ENCODE peak calls at places on chromosomes 4 and X, in six cellular contexts. P is tibial artery, V is fibroblast of lung, G is prostate gland, E is lower lobe of right lung, A is upper lobe of left lung. X is an unnamed sample.

GRCh38 chr4:155787113-155787710 is 28.4 kb downstream of the GUCY1B1 start:
- DNase-seq in P (no peak), G (peak; percentile 28), A (no peak), E (no peak), V (peak; percentile 80), X (no peak)

GRCh38 chr4:90211174-90211573 is 84.0 kb downstream of the CCSER1 start:
- DNase-seq in A (no peak), G (no peak), E (no peak), P (no peak), V (no peak), X (no peak)

GRCh38 chrX:129706395-129707072 is 32.2 kb upstream of the XPNPEP2 start:
- DNase-seq in V (peak; percentile 5), P (peak; percentile 41), E (no peak), G (no peak), A (peak; percentile 28), X (peak; percentile 36)

GRCh38 chrX:34734383-34734782 is 77.3 kb upstream of the TMEM47 start:
- DNase-seq in P (no peak), A (no peak), E (no peak), V (peak; percentile 48), G (no peak), X (no peak)

GRCh38 chr4:80876810-80877209 is 153.7 kb upstream of the BMP3 start:
- DNase-seq in E (no peak), A (no peak), G (no peak), P (no peak), V (no peak), X (no peak)

GRCh38 chr4:186104114-186104894 is at the start of gene FAM149A:
- DNase-seq in G (peak; percentile 64), V (peak; percentile 1), E (peak; percentile 86), A (peak; percentile 90), P (peak; percentile 38), X (peak; percentile 11)

GRCh38 chr4:85812776-85813175 is 337.8 kb downstream of the ARHGAP24 start:
- DNase-seq in V (no peak), P (no peak), G (no peak), E (no peak), A (no peak), X (no peak)

GRCh38 chrX:140507223-140507981 is 2.5 kb upstream of the SOX3 start:
- DNase-seq in G (no peak), A (peak; percentile 56), V (no peak), P (no peak), E (no peak), X (no peak)

GRCh38 chr4:38469410-38469809 is 194.6 kb upstream of the KLF3 start:
- DNase-seq in V (no peak), G (no peak), A (peak; percentile 20), P (no peak), E (no peak), X (no peak)

GRCh38 chr4:158914178-158914577 is 145.4 kb downstream of the FNIP2 start:
- DNase-seq in G (no peak), E (no peak), P (no peak), V (peak; percentile 74), A (no peak), X (no peak)

GRCh38 chr4:158314756-158315487 is 104.6 kb downstream of the TMEM144 start:
- DNase-seq in G (no peak), E (no peak), A (no peak), V (peak; percentile 99), P (no peak), X (no peak)

GRCh38 chr4:16259531-16260246 is 33.4 kb upstream of the TAPT1 start:
- DNase-seq in P (no peak), V (peak; percentile 70), A (no peak), G (no peak), E (no peak), X (no peak)

GRCh38 chrX:1108451-1109445 is 103.7 kb downstream of the CRLF2 start:
- DNase-seq in G (no peak), E (no peak), P (no peak), V (no peak), A (no peak), X (no peak)

GRCh38 chrX:33204889-33205288 is 6.5 kb downstream of the DMD start:
- DNase-seq in E (no peak), P (no peak), G (no peak), A (no peak), V (peak; percentile 77), X (peak; percentile 3)

GRCh38 chr4:3690576-3691152 is 75.5 kb upstream of the ADRA2C start:
- DNase-seq in A (peak; percentile 72), G (no peak), E (peak; percentile 42), P (no peak), V (no peak), X (no peak)

GRCh38 chr4:75686346-75686745 is 13.1 kb upstream of the G3BP2 start:
- DNase-seq in V (no peak), E (no peak), P (no peak), G (no peak), A (no peak), X (no peak)

GRCh38 chr4:151942971-151943370 is 182.2 kb upstream of the GATB start:
- DNase-seq in G (no peak), A (no peak), V (no peak), E (no peak), P (no peak), X (no peak)

GRCh38 chr4:98311656-98312055 is 50.5 kb downstream of the RAP1GDS1 start:
- DNase-seq in G (no peak), A (no peak), P (no peak), V (no peak), E (no peak), X (no peak)

GRCh38 chrX:78839711-78840110 is 92.2 kb downstream of the LPAR4 start:
- DNase-seq in P (no peak), E (no peak), V (no peak), G (no peak), A (no peak), X (no peak)

GRCh38 chr4:82431831-82432230 is 1.4 kb downstream of the ENOPH1 start:
- DNase-seq in V (no peak), A (no peak), P (no peak), G (no peak), E (no peak), X (no peak)

GRCh38 chr4:86614896-86615295 is 20.8 kb downstream of the PTPN13 start:
- DNase-seq in V (no peak), A (no peak), P (no peak), G (no peak), E (no peak), X (no peak)

GRCh38 chr4:99033956-99034355 is 38.4 kb downstream of the METAP1 start:
- DNase-seq in E (no peak), A (no peak), G (no peak), V (no peak), P (no peak), X (no peak)

GRCh38 chr4:145842224-145842887 is 96.3 kb downstream of the ZNF827 start:
- DNase-seq in G (no peak), P (no peak), A (no peak), V (no peak), E (no peak), X (no peak)

GRCh38 chr4:145839151-145839550 is 99.5 kb downstream of the ZNF827 start:
- DNase-seq in V (no peak), P (no peak), E (no peak), A (peak; percentile 25), G (no peak), X (peak; percentile 43)

GRCh38 chr4:145840162-145840768 is 98.4 kb downstream of the ZNF827 start:
- DNase-seq in E (no peak), P (no peak), A (no peak), G (no peak), V (peak; percentile 64), X (no peak)

GRCh38 chr4:145843148-145843547 is 95.5 kb downstream of the ZNF827 start:
- DNase-seq in G (no peak), E (no peak), A (no peak), V (peak; percentile 68), P (no peak), X (no peak)

GRCh38 chr4:145840801-145841200 is 97.8 kb downstream of the ZNF827 start:
- DNase-seq in E (no peak), V (no peak), A (no peak), P (no peak), G (no peak), X (no peak)
- H3K27ac ChIP-seq in E (no peak overlapping the region), V (no peak overlapping the region), A (no peak overlapping the region), P (no peak overlapping the region), G (no peak overlapping the region), X (no peak overlapping the region)

GRCh38 chr4:7909463-7909862 is 30.2 kb downstream of the AFAP1 start:
- DNase-seq in E (no peak), G (no peak), V (no peak), P (no peak), A (no peak), X (no peak)

GRCh38 chr4:7909966-7910720 is 29.5 kb downstream of the AFAP1 start:
- DNase-seq in V (peak; percentile 82), G (no peak), P (peak; percentile 37), A (no peak), E (no peak), X (no peak)

GRCh38 chr4:7912826-7913225 is 26.8 kb downstream of the AFAP1 start:
- DNase-seq in E (no peak), P (no peak), V (no peak), G (no peak), A (no peak), X (no peak)

GRCh38 chr4:7910721-7911015 is 29.0 kb downstream of the AFAP1 start:
- DNase-seq in A (no peak), G (no peak), E (no peak), V (no peak), P (no peak), X (no peak)

DNA sequence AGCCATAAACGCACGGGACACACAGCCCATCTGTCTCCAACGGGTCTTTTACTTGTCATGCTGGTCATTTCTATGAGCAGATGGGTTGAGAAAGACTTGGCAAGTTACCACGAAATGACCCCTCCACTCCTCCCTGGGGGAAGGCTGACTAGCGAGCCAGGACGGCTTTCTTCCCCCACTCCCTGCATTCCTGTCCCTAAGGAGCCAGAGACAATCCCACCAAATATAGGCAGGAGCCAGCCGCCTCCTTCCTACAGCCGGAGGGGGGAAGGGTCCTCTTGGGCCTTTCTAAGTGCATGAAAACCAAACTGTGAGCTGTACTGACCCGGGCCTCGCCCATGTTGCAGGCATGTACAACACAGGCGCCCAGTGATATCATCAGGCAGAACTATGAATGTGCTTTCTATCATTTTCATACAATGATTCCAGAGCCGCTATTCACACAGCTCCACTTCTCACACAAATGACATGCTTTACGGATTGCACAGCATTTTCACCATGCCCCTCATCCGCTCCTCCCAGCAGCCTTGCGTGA is 28.6 kb downstream of the AFAP1 start:
- DNase-seq in A (no peak), G (no peak), E (no peak), P (peak; percentile 41), V (peak; percentile 96), X (no peak)
- H3K27ac ChIP-seq in A (peak overlapping the region; percentile 64), G (peak overlapping the region; percentile 15), E (peak overlapping the region; percentile 73), P (peak overlapping the region; percentile 81), V (peak overlapping the region; percentile 91), X (no peak overlapping the region)

GRCh38 chrX:154417157-154417556 is 5.8 kb downstream of the TAFAZZIN start:
- DNase-seq in G (no peak), P (no peak), A (no peak), E (no peak), V (no peak), X (no peak)

GRCh38 chrX:154419688-154420401 is 8.5 kb downstream of the TAFAZZIN start:
- DNase-seq in P (no peak), A (no peak), E (no peak), G (no peak), V (no peak), X (no peak)

GRCh38 chrX:154419189-154419588 is 7.8 kb downstream of the TAFAZZIN start:
- DNase-seq in E (no peak), P (no peak), V (no peak), A (no peak), G (no peak), X (no peak)

GRCh38 chrX:154420402-154420756 is 8.1 kb upstream of the ATP6AP1 start:
- DNase-seq in V (no peak), E (no peak), G (no peak), P (no peak), A (no peak), X (no peak)
- H3K27ac ChIP-seq in V (no peak overlapping the region), E (no peak overlapping the region), G (no peak overlapping the region), P (no peak overlapping the region), A (no peak overlapping the region), X (no peak overlapping the region)

GRCh38 chr4:147103403-147103946 is 157.8 kb upstream of the TTC29 start:
- DNase-seq in G (no peak), E (no peak), V (peak; percentile 99), P (peak; percentile 89), A (no peak), X (peak; percentile 35)
- H3K27ac ChIP-seq in G (no peak overlapping the region), E (no peak overlapping the region), V (peak overlapping the region; percentile 80), P (peak overlapping the region; percentile 77), A (no peak overlapping the region), X (no peak overlapping the region)